ENCODE peak calls at places on chromosomes 3 and 15, in five cellular contexts. One of them, this sample, is unnamed.

GRCh38 chr15:98983333-98983732 is 24.3 kb downstream of the PGPEP1L start:
- DNase-seq in thoracic aorta: peak; percentile 57
- DNase-seq in IMR-90: peak; percentile 84
- DNase-seq in A549: peak; percentile 87
- DNase-seq in cardiac muscle cell: peak; percentile 58
- DNase-seq in this sample: peak; percentile 24

GRCh38 chr15:57327985-57328471 is 48.3 kb upstream of the CGNL1 start:
- DNase-seq in thoracic aorta: no peak
- DNase-seq in IMR-90: peak; percentile 99
- DNase-seq in A549: no peak
- DNase-seq in cardiac muscle cell: peak; percentile 85
- DNase-seq in this sample: no peak

GRCh38 chr15:40006003-40006402 is 33.0 kb downstream of the SRP14 start:
- DNase-seq in thoracic aorta: no peak
- DNase-seq in IMR-90: peak; percentile 79
- DNase-seq in A549: no peak
- DNase-seq in cardiac muscle cell: no peak
- DNase-seq in this sample: no peak

GRCh38 chr3:49346797-49347251 is 7.0 kb upstream of the USP4 start:
- DNase-seq in thoracic aorta: no peak
- DNase-seq in IMR-90: peak; percentile 69
- DNase-seq in A549: no peak
- DNase-seq in cardiac muscle cell: no peak
- DNase-seq in this sample: no peak

GRCh38 chr15:23647001-23647295 is 719 bp downstream of the MAGEL2 start:
- DNase-seq in thoracic aorta: no peak
- DNase-seq in IMR-90: no peak
- DNase-seq in A549: no peak
- DNase-seq in cardiac muscle cell: no peak
- DNase-seq in this sample: no peak

GRCh38 chr3:50405249-50405648 is 45.9 kb upstream of the TMEM115 start:
- DNase-seq in thoracic aorta: no peak
- DNase-seq in IMR-90: peak; percentile 10
- DNase-seq in A549: no peak
- DNase-seq in cardiac muscle cell: peak; percentile 29
- DNase-seq in this sample: no peak

GRCh38 chr3:181880339-181880738 is 168.6 kb downstream of the SOX2 start:
- DNase-seq in thoracic aorta: no peak
- DNase-seq in IMR-90: no peak
- DNase-seq in A549: no peak
- DNase-seq in cardiac muscle cell: peak; percentile 6
- DNase-seq in this sample: no peak

GRCh38 chr15:39976291-39977274 is 42.7 kb downstream of the EIF2AK4 start:
- DNase-seq in thoracic aorta: peak; percentile 3
- DNase-seq in IMR-90: peak; percentile 52
- DNase-seq in A549: no peak
- DNase-seq in cardiac muscle cell: peak; percentile 64
- DNase-seq in this sample: no peak

GRCh38 chr3:176595307-176595706 is 602.0 kb downstream of the TBL1XR1 start:
- DNase-seq in thoracic aorta: no peak
- DNase-seq in IMR-90: peak; percentile 24
- DNase-seq in A549: no peak
- DNase-seq in cardiac muscle cell: no peak
- DNase-seq in this sample: no peak

GRCh38 chr3:195582947-195583346 is 793 bp downstream of the APOD start:
- DNase-seq in thoracic aorta: no peak
- DNase-seq in IMR-90: no peak
- DNase-seq in A549: peak; percentile 25
- DNase-seq in cardiac muscle cell: no peak
- DNase-seq in this sample: no peak

GRCh38 chr3:139518296-139518695 is 21.2 kb downstream of the RBP1 start:
- DNase-seq in thoracic aorta: no peak
- DNase-seq in IMR-90: no peak
- DNase-seq in A549: no peak
- DNase-seq in cardiac muscle cell: no peak
- DNase-seq in this sample: no peak

GRCh38 chr3:89314454-89314853 is 207.0 kb downstream of the EPHA3 start:
- DNase-seq in thoracic aorta: no peak
- DNase-seq in IMR-90: peak; percentile 44
- DNase-seq in A549: peak; percentile 14
- DNase-seq in cardiac muscle cell: peak; percentile 59
- DNase-seq in this sample: no peak

GRCh38 chr15:78004919-78005634 is 72.4 kb downstream of the TBC1D2B start:
- DNase-seq in thoracic aorta: no peak
- DNase-seq in IMR-90: peak; percentile 95
- DNase-seq in A549: peak; percentile 51
- DNase-seq in cardiac muscle cell: peak; percentile 94
- DNase-seq in this sample: no peak
- TF ChIP-seq CTCF in thoracic aorta: no peak
- TF ChIP-seq CTCF in IMR-90: peak; percentile 43
- TF ChIP-seq CTCF in A549: no peak
- TF ChIP-seq CTCF in cardiac muscle cell: peak; percentile 32
- TF ChIP-seq CTCF in this sample: no peak

GRCh38 chr3:147409143-147410121 is at the start of gene ZIC1:
- DNase-seq in thoracic aorta: no peak
- DNase-seq in IMR-90: no peak
- DNase-seq in A549: no peak
- DNase-seq in cardiac muscle cell: no peak
- DNase-seq in this sample: no peak
- H3K4me1 ChIP-seq in thoracic aorta: peaks cover 51% of the 10 kb centered on the region
- H3K4me1 ChIP-seq in IMR-90: no peaks in the 10 kb centered on the region
- H3K4me1 ChIP-seq in A549: no peaks in the 10 kb centered on the region
- H3K4me1 ChIP-seq in cardiac muscle cell: peaks cover 4% of the 10 kb centered on the region
- H3K4me1 ChIP-seq in this sample: no peaks in the 10 kb centered on the region

GRCh38 chr3:104604326-104605010 is 762.2 kb upstream of the ALCAM start:
- DNase-seq in thoracic aorta: no peak
- DNase-seq in IMR-90: peak; percentile 48
- DNase-seq in A549: no peak
- DNase-seq in cardiac muscle cell: peak; percentile 44
- DNase-seq in this sample: no peak
- H3K9me3 ChIP-seq in thoracic aorta: no peaks in the 10 kb centered on the region
- H3K9me3 ChIP-seq in IMR-90: no peaks in the 10 kb centered on the region
- H3K9me3 ChIP-seq in A549: no peaks in the 10 kb centered on the region
- H3K9me3 ChIP-seq in cardiac muscle cell: no peaks in the 10 kb centered on the region
- H3K9me3 ChIP-seq in this sample: no peaks in the 10 kb centered on the region

GRCh38 chr3:160224256-160224655 is 966 bp upstream of the C3orf80 start:
- DNase-seq in thoracic aorta: no peak
- DNase-seq in IMR-90: no peak
- DNase-seq in A549: no peak
- DNase-seq in cardiac muscle cell: no peak
- DNase-seq in this sample: no peak

GRCh38 chr3:160226026-160226739 is 961 bp downstream of the C3orf80 start:
- DNase-seq in thoracic aorta: no peak
- DNase-seq in IMR-90: no peak
- DNase-seq in A549: peak; percentile 12
- DNase-seq in cardiac muscle cell: no peak
- DNase-seq in this sample: no peak

GRCh38 chr3:160226740-160227048 is 1.5 kb downstream of the C3orf80 start:
- DNase-seq in thoracic aorta: no peak
- DNase-seq in IMR-90: no peak
- DNase-seq in A549: no peak
- DNase-seq in cardiac muscle cell: no peak
- DNase-seq in this sample: no peak

GRCh38 chr3:160224811-160225180 is 426 bp upstream of the C3orf80 start:
- DNase-seq in thoracic aorta: no peak
- DNase-seq in IMR-90: no peak
- DNase-seq in A549: no peak
- DNase-seq in cardiac muscle cell: no peak
- DNase-seq in this sample: no peak

DNA sequence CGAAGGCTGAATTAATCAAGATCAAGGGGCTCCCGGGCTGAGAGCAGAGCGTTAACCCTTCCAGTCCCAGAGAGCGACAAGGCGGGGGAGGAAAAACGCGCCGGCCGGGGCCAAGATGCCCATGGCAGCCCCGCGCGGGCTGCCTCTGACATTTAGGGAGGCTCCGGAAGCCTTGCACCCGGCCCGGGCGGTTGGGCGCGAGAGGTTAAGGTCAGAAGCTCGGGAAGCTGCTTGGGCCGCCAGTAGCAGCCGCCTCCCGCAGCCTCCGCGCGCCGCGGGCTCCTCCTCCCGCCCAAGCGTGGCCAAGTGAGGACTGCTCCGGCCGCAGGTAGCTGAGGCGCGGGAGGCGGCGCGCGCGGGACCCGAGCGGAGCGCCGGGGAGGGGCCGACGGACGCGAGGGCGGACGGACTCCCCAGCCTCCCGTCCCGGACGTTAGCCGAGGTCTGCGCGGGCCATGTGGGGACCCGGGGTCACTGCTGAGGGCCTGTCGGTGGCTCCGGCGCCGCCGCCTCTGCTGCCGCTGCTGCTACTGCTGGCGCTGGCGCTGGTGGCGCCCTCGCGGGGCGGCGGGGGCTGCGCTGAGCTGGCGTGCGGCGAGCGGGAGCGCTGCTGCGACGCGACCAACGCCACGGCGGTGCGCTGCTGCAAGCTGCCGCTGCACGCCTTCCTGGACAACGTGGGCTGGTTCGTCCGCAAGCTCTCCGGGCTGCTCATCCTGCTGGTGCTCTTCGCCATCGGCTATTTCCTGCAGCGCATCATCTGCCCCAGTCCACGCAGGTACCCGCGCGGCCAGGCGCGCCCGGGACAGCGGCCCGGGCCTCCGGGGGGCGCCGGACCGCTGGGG is at the start of gene C3orf80:
- DNase-seq in thoracic aorta: no peak
- DNase-seq in IMR-90: peak; percentile 26
- DNase-seq in A549: peak; percentile 66
- DNase-seq in cardiac muscle cell: peak; percentile 48
- DNase-seq in this sample: no peak
- TF ChIP-seq CTCF in thoracic aorta: peak; percentile 13
- TF ChIP-seq CTCF in IMR-90: no peak
- TF ChIP-seq CTCF in A549: peak; percentile 58
- TF ChIP-seq CTCF in cardiac muscle cell: no peak
- TF ChIP-seq CTCF in this sample: peak; percentile 77

GRCh38 chr15:70703483-70703882 is 59.9 kb downstream of the UACA start:
- DNase-seq in thoracic aorta: no peak
- DNase-seq in IMR-90: no peak
- DNase-seq in A549: peak; percentile 36
- DNase-seq in cardiac muscle cell: peak; percentile 34
- DNase-seq in this sample: no peak

GRCh38 chr15:70702584-70702983 is 60.8 kb downstream of the UACA start:
- DNase-seq in thoracic aorta: no peak
- DNase-seq in IMR-90: no peak
- DNase-seq in A549: no peak
- DNase-seq in cardiac muscle cell: no peak
- DNase-seq in this sample: no peak

GRCh38 chr15:70703066-70703465 is 60.3 kb downstream of the UACA start:
- DNase-seq in thoracic aorta: no peak
- DNase-seq in IMR-90: no peak
- DNase-seq in A549: no peak
- DNase-seq in cardiac muscle cell: no peak
- DNase-seq in this sample: no peak

GRCh38 chr15:70704731-70705130 is 58.6 kb downstream of the UACA start:
- DNase-seq in thoracic aorta: no peak
- DNase-seq in IMR-90: no peak
- DNase-seq in A549: no peak
- DNase-seq in cardiac muscle cell: no peak
- DNase-seq in this sample: no peak

GRCh38 chr15:70704166-70704565 is 59.2 kb downstream of the UACA start:
- DNase-seq in thoracic aorta: no peak
- DNase-seq in IMR-90: no peak
- DNase-seq in A549: no peak
- DNase-seq in cardiac muscle cell: no peak
- DNase-seq in this sample: no peak
- H3K4me1 ChIP-seq in thoracic aorta: peaks cover 60% of the 10 kb centered on the region
- H3K4me1 ChIP-seq in IMR-90: peaks cover 13% of the 10 kb centered on the region
- H3K4me1 ChIP-seq in A549: peaks cover 50% of the 10 kb centered on the region
- H3K4me1 ChIP-seq in cardiac muscle cell: peaks cover 47% of the 10 kb centered on the region
- H3K4me1 ChIP-seq in this sample: peaks cover 86% of the 10 kb centered on the region

GRCh38 chr3:21017115-21017852 is 733.7 kb downstream of the ZNF385D start:
- DNase-seq in thoracic aorta: no peak
- DNase-seq in IMR-90: no peak
- DNase-seq in A549: peak; percentile 17
- DNase-seq in cardiac muscle cell: peak; percentile 2
- DNase-seq in this sample: no peak
- H3K9me3 ChIP-seq in thoracic aorta: no peaks in the 10 kb centered on the region
- H3K9me3 ChIP-seq in IMR-90: peaks cover 5% of the 10 kb centered on the region
- H3K9me3 ChIP-seq in A549: peaks cover 2% of the 10 kb centered on the region
- H3K9me3 ChIP-seq in cardiac muscle cell: no peaks in the 10 kb centered on the region
- H3K9me3 ChIP-seq in this sample: no peaks in the 10 kb centered on the region

DNA sequence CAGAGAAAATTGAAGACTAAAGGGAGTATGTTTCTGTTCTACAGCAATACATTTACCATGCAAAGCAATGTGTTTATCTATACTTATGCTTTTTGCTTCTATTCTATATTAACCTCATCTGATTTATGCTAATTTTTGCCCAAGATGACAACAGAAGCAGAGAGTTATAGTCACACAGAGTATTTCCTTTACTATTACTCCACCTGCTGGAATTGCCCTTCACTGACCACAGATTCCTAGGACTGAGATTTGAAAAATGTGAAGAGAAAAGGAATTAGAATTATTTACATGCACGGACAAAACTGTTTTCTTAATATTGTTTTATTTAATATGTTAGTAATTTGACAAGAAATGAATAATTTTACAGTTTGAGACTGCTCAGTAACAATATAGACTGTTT is 745.6 kb downstream of the VGLL3 start:
- DNase-seq in thoracic aorta: no peak
- DNase-seq in IMR-90: no peak
- DNase-seq in A549: no peak
- DNase-seq in cardiac muscle cell: no peak
- DNase-seq in this sample: no peak
- TF ChIP-seq CTCF in thoracic aorta: no peak
- TF ChIP-seq CTCF in IMR-90: no peak
- TF ChIP-seq CTCF in A549: peak; percentile 47
- TF ChIP-seq CTCF in cardiac muscle cell: no peak
- TF ChIP-seq CTCF in this sample: peak; percentile 19

GRCh38 chr15:66497502-66498455 is at the start of gene SNAPC5:
- DNase-seq in thoracic aorta: peak; percentile 92
- DNase-seq in IMR-90: peak; percentile 91
- DNase-seq in A549: peak; percentile 96
- DNase-seq in cardiac muscle cell: peak; percentile 97
- DNase-seq in this sample: peak; percentile 87
- H3K4me1 ChIP-seq in thoracic aorta: peaks cover 22% of the 10 kb centered on the region
- H3K4me1 ChIP-seq in IMR-90: no peaks in the 10 kb centered on the region
- H3K4me1 ChIP-seq in A549: peaks cover 54% of the 10 kb centered on the region
- H3K4me1 ChIP-seq in cardiac muscle cell: peaks cover 7% of the 10 kb centered on the region
- H3K4me1 ChIP-seq in this sample: peaks cover 47% of the 10 kb centered on the region

GRCh38 chr3:84717894-84718293 is 240.9 kb upstream of the CADM2 start:
- DNase-seq in thoracic aorta: no peak
- DNase-seq in IMR-90: no peak
- DNase-seq in A549: no peak
- DNase-seq in cardiac muscle cell: no peak
- DNase-seq in this sample: no peak
- H3K9me3 ChIP-seq in thoracic aorta: no peaks in the 10 kb centered on the region
- H3K9me3 ChIP-seq in IMR-90: peaks cover 2% of the 10 kb centered on the region
- H3K9me3 ChIP-seq in A549: no peaks in the 10 kb centered on the region
- H3K9me3 ChIP-seq in cardiac muscle cell: no peaks in the 10 kb centered on the region
- H3K9me3 ChIP-seq in this sample: no peaks in the 10 kb centered on the region

GRCh38 chr15:72118400-72118978 is at the start of gene SENP8:
- DNase-seq in thoracic aorta: no peak
- DNase-seq in IMR-90: no peak
- DNase-seq in A549: no peak
- DNase-seq in cardiac muscle cell: no peak
- DNase-seq in this sample: no peak
- TF ChIP-seq CTCF in thoracic aorta: no peak
- TF ChIP-seq CTCF in IMR-90: no peak
- TF ChIP-seq CTCF in A549: no peak
- TF ChIP-seq CTCF in cardiac muscle cell: no peak
- TF ChIP-seq CTCF in this sample: no peak

This sample was measured in Panc1.